ENCODE peak calls at places on chromosomes 16 and 17, in seven cellular contexts. G is effector memory CD4-positive, alpha-beta T cell; F is IMR-90; C is neural progenitor cell; A is heart left ventricle; B is MM.1S; D is esophagus muscularis mucosa. O is an unnamed sample.
A peak's percentile ranks its signal among the peaks of the same experiment; 100 is the strongest.

GRCh38 chr17:10041287-10041612 is 136.2 kb upstream of the RCVRN start:
- DNase-seq in G (no peak), F (no peak), C (no peak), A (no peak), B (no peak), D (no peak), O (no peak)

GRCh38 chr16:971981-972315 is 1.2 kb upstream of the LMF1 start:
- DNase-seq in G (no peak), F (no peak), C (no peak), A (no peak), B (no peak), D (no peak), O (no peak)

GRCh38 chr16:29700253-29700987 is 21.4 kb downstream of the QPRT start:
- DNase-seq in G (peak; percentile 64), F (peak; percentile 87), C (peak; percentile 87), A (peak; percentile 74), B (peak; percentile 66), D (no peak), O (peak; percentile 17)

GRCh38 chr17:76091526-76092285 is 11.9 kb downstream of the EXOC7 start:
- DNase-seq in G (no peak), F (no peak), C (no peak), A (no peak), B (no peak), D (no peak), O (no peak)

GRCh38 chr17:2455956-2456355 is 55.1 kb upstream of the MNT start:
- DNase-seq in G (no peak), F (no peak), C (no peak), A (no peak), B (no peak), D (no peak), O (no peak)

GRCh38 chr17:38751144-38751802 is 1.3 kb upstream of the PSMB3 start:
- DNase-seq in G (no peak), F (peak; percentile 21), C (peak; percentile 53), A (no peak), B (peak; percentile 26), D (no peak), O (no peak)

GRCh38 chr17:2900842-2901241 is 104.6 kb downstream of the RAP1GAP2 start:
- DNase-seq in G (no peak), F (no peak), C (no peak), A (no peak), B (no peak), D (no peak), O (no peak)

GRCh38 chr16:87487361-87487924 is 5.4 kb downstream of the ZCCHC14 start:
- DNase-seq in G (no peak), F (no peak), C (peak; percentile 65), A (no peak), B (no peak), D (no peak), O (no peak)

GRCh38 chr17:44348234-44348987 is 3.3 kb downstream of the GRN start:
- DNase-seq in G (no peak), F (peak; percentile 57), C (no peak), A (no peak), B (peak; percentile 27), D (no peak), O (no peak)

GRCh38 chr16:50581830-50582229 is 33.6 kb downstream of the NKD1 start:
- DNase-seq in G (no peak), F (no peak), C (peak; percentile 36), A (no peak), B (no peak), D (no peak), O (no peak)

GRCh38 chr16:50585331-50585776 is 37.2 kb downstream of the NKD1 start:
- DNase-seq in G (no peak), F (no peak), C (no peak), A (peak; percentile 58), B (no peak), D (peak; percentile 93), O (no peak)

GRCh38 chr16:50587543-50587942 is 39.3 kb downstream of the NKD1 start:
- DNase-seq in G (no peak), F (no peak), C (no peak), A (no peak), B (no peak), D (no peak), O (no peak)

GRCh38 chr16:50583211-50583610 is 35.0 kb downstream of the NKD1 start:
- DNase-seq in G (no peak), F (no peak), C (no peak), A (no peak), B (no peak), D (no peak), O (no peak)

DNA sequence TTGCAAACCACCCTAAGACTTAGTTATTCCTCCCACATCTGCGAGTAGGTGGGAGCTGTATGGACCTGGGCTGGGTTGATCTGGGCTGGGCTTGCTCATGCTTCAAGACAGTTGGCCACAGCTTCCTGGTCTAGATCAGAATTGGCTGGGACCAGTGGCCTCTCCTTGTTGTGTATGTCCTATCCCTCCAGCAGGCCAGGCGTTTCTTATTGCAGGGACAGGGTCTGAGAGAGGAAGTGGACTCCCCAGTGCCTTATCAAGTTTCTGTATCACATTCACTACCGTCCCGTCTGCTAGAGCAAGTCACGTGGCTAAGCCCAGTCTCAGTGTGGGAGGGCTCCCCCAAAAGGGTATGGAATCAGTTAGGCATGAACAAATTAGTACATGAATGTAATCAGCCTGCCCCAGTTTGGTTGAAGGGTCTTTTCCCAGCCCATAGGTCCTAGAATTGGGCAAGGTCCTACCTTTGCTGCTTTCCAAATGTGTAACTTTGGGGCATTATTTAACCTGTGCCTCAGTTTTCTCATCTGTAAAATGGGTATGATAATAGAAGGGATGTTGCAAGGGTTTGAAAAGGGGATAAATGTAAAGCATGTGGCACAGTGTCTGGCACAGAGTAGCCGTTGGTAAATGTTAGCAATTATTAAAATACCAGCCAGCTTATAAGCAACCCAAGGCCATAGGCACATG is 36.0 kb downstream of the NKD1 start:
- DNase-seq in G (no peak), F (no peak), C (no peak), A (no peak), B (no peak), D (no peak), O (no peak)
- H3K27ac ChIP-seq in G (no peak overlapping the region), F (no peak overlapping the region), C (no peak overlapping the region), A (no peak overlapping the region), B (no peak overlapping the region), D (peak overlapping the region; percentile 81), O (no peak overlapping the region)

GRCh38 chr16:79806757-79807156 is 206.2 kb upstream of the MAF start:
- DNase-seq in G (no peak), F (no peak), C (no peak), A (no peak), B (no peak), D (peak; percentile 5), O (no peak)

GRCh38 chr16:79808731-79809130 is 208.2 kb upstream of the MAF start:
- DNase-seq in G (no peak), F (no peak), C (no peak), A (no peak), B (no peak), D (peak; percentile 86), O (no peak)

GRCh38 chr16:79810449-79811189 is 210.1 kb upstream of the MAF start:
- DNase-seq in G (no peak), F (no peak), C (no peak), A (no peak), B (no peak), D (peak; percentile 26), O (no peak)

GRCh38 chr16:79811541-79811940 is 211.0 kb upstream of the MAF start:
- DNase-seq in G (no peak), F (no peak), C (no peak), A (no peak), B (no peak), D (no peak), O (no peak)

GRCh38 chr16:79809376-79809775 is 208.8 kb upstream of the MAF start:
- DNase-seq in G (no peak), F (no peak), C (no peak), A (no peak), B (no peak), D (no peak), O (no peak)
- H3K27ac ChIP-seq in G (no peak overlapping the region), F (no peak overlapping the region), C (no peak overlapping the region), A (no peak overlapping the region), B (no peak overlapping the region), D (no peak overlapping the region), O (no peak overlapping the region)

GRCh38 chr17:16300554-16300953 is 52.7 kb downstream of the CENPV start:
- DNase-seq in G (no peak), F (no peak), C (no peak), A (no peak), B (no peak), D (no peak), O (no peak)

GRCh38 chr17:16298140-16298662 is 55.1 kb downstream of the CENPV start:
- DNase-seq in G (no peak), F (no peak), C (no peak), A (no peak), B (no peak), D (no peak), O (no peak)

GRCh38 chr17:16293918-16294317 is 59.4 kb downstream of the CENPV start:
- DNase-seq in G (no peak), F (no peak), C (no peak), A (no peak), B (no peak), D (no peak), O (no peak)

GRCh38 chr17:16294560-16294959 is 58.7 kb downstream of the CENPV start:
- DNase-seq in G (no peak), F (no peak), C (no peak), A (no peak), B (no peak), D (no peak), O (no peak)

DNA sequence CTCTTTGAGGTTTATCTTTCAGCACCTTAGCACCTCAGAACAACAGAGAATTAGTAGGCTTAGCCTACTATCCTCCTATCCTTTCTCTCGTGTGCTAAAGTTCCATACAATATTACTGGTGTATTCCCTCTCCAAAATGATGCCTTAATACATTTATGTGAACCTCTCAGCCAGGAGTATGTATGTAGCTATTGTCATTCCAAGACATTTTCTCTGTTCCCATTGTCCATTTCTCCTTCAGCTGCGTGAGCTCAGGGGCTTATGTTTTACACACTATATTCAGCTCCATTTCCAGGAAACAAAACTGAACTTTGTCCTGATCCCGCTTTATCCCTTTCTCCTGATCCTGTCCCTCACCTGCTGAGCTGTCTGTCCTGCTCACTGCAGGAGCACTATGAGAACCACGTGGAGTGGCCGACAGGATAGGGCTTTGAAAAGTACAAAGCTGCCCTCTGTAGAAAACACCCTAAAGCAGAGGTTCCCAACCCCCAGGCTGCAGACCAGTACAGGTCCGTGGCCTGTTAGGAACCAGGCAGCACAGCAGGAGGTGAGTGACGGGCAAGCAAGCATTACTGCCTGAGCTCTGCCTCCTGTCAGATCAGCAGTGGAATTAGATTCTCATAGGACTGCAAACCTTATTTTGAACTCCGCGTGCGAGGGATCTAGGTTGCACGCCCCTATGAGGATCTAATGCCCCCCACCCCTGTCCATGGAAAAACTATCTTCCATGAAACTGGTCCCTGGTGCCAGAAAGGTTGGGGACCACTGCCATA is 55.7 kb downstream of the CENPV start:
- DNase-seq in G (no peak), F (no peak), C (peak; percentile 31), A (no peak), B (no peak), D (no peak), O (no peak)
- H3K27ac ChIP-seq in G (no peak overlapping the region), F (no peak overlapping the region), C (no peak overlapping the region), A (no peak overlapping the region), B (no peak overlapping the region), D (no peak overlapping the region), O (no peak overlapping the region)

DNA sequence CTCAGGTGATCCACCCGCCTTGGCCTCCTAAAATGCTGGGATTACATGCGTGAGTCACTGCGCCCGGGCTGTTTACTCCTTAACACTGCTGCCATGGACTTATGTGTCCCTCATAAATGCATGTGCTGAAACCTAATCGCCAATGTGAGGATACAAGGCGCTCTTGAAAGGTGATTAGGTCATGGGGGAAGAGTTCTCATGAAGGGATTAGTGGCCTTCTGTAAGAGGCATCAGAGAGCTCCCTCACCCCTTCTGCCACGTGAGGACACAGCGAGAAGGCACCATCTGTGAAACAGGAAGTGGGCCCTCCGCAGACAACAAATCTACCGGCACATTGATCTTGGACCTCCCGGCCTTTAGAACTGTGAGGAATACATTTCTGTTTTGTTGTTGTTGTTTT is 19.1 kb downstream of the ITPRIPL2 start:
- DNase-seq in G (no peak), F (no peak), C (no peak), A (no peak), B (no peak), D (no peak), O (no peak)
- H3K27ac ChIP-seq in G (no peak overlapping the region), F (no peak overlapping the region), C (no peak overlapping the region), A (peak overlapping the region; percentile 80), B (no peak overlapping the region), D (no peak overlapping the region), O (no peak overlapping the region)

O was measured in substantia nigra.